ENCODE peak calls at places on chromosomes 13 and 19, in five cellular contexts. T is Kasumi-1, I is EL, U is AG08395, G is cardiac fibroblast. S is an unnamed sample.

GRCh38 chr19:805161-805561 is 7.9 kb downstream of the PTBP1 start:
- DNase-seq in T (no peak), I (no peak), U (no peak), G (no peak), S (no peak)

GRCh38 chr13:91144054-91144453 is 203.4 kb upstream of the MIR17HG start:
- DNase-seq in T (peak), I (no peak), U (no peak), G (no peak), S (no peak)

GRCh38 chr19:40178756-40179155 is 12.5 kb upstream of the MAP3K10 start:
- DNase-seq in T (no peak), I (no peak), U (no peak), G (no peak), S (peak)

GRCh38 chr13:101919541-101920306 is 467.2 kb downstream of the ITGBL1 start:
- DNase-seq in T (peak), I (peak), U (peak), G (peak), S (peak)

GRCh38 chr13:42852102-42852501 is 70.7 kb downstream of the FAM216B start:
- DNase-seq in T (no peak), I (no peak), U (no peak), G (no peak), S (no peak)

GRCh38 chr13:91228083-91228482 is 119.4 kb upstream of the MIR17HG start:
- DNase-seq in T (no peak), I (no peak), U (no peak), G (no peak), S (no peak)

GRCh38 chr19:45600340-45600885 is 1.6 kb downstream of the GPR4 start:
- DNase-seq in T (no peak), I (no peak), U (no peak), G (no peak), S (no peak)

GRCh38 chr19:55283548-55284393 is at the start of gene BRSK1:
- DNase-seq in T (no peak), I (peak), U (peak), G (peak), S (peak)

S was measured in GM23248.